ENCODE peak calls at places on chromosomes 7 and 10, in six cellular contexts. One of them, this sample, is unnamed.

GRCh38 chr7:127792528-127793342 is 140.7 kb downstream of the SND1 start:
- DNase-seq in NCI-H187: no peak
- DNase-seq in tibial artery: no peak
- DNase-seq in Right ventricle myocardium superior: no peak
- DNase-seq in left cardiac atrium: no peak
- DNase-seq in MV-4-11: no peak
- DNase-seq in this sample: peak

GRCh38 chr7:55132890-55133551 is 114.2 kb downstream of the EGFR start:
- DNase-seq in tibial artery: peak
- DNase-seq in MV-4-11: peak
- DNase-seq in Right ventricle myocardium superior: no peak
- DNase-seq in NCI-H187: no peak
- DNase-seq in left cardiac atrium: no peak
- DNase-seq in this sample: no peak

GRCh38 chr7:117322741-117323584 is at the start of gene WNT2:
- DNase-seq in Right ventricle myocardium superior: peak
- DNase-seq in NCI-H187: no peak
- DNase-seq in tibial artery: no peak
- DNase-seq in left cardiac atrium: no peak
- DNase-seq in MV-4-11: no peak
- DNase-seq in this sample: no peak

GRCh38 chr10:69576334-69577011 is 3.3 kb upstream of the NEUROG3 start:
- DNase-seq in tibial artery: no peak
- DNase-seq in left cardiac atrium: no peak
- DNase-seq in Right ventricle myocardium superior: no peak
- DNase-seq in NCI-H187: no peak
- DNase-seq in MV-4-11: no peak
- DNase-seq in this sample: no peak

GRCh38 chr10:99667108-99667751 is 7.9 kb downstream of the ENTPD7 start:
- DNase-seq in left cardiac atrium: no peak
- DNase-seq in Right ventricle myocardium superior: no peak
- DNase-seq in MV-4-11: no peak
- DNase-seq in NCI-H187: no peak
- DNase-seq in tibial artery: no peak
- DNase-seq in this sample: no peak

GRCh38 chr7:80181411-80181810 is 46.8 kb downstream of the GNAI1 start:
- DNase-seq in NCI-H187: no peak
- DNase-seq in Right ventricle myocardium superior: no peak
- DNase-seq in left cardiac atrium: no peak
- DNase-seq in MV-4-11: no peak
- DNase-seq in tibial artery: no peak
- DNase-seq in this sample: no peak

GRCh38 chr10:48448796-48449195 is 142.3 kb downstream of the MAPK8 start:
- DNase-seq in left cardiac atrium: no peak
- DNase-seq in Right ventricle myocardium superior: no peak
- DNase-seq in NCI-H187: no peak
- DNase-seq in MV-4-11: no peak
- DNase-seq in tibial artery: peak
- DNase-seq in this sample: no peak

GRCh38 chr7:5625938-5626337 is 155.5 kb downstream of the RNF216 start:
- DNase-seq in left cardiac atrium: no peak
- DNase-seq in NCI-H187: no peak
- DNase-seq in tibial artery: no peak
- DNase-seq in MV-4-11: peak
- DNase-seq in Right ventricle myocardium superior: peak
- DNase-seq in this sample: no peak

GRCh38 chr10:1215862-1216575 is 159.8 kb downstream of the WDR37 start:
- DNase-seq in tibial artery: no peak
- DNase-seq in left cardiac atrium: no peak
- DNase-seq in Right ventricle myocardium superior: no peak
- DNase-seq in MV-4-11: no peak
- DNase-seq in NCI-H187: no peak
- DNase-seq in this sample: no peak

GRCh38 chr7:31100445-31100844 is 48.3 kb downstream of the ADCYAP1R1 start:
- DNase-seq in tibial artery: no peak
- DNase-seq in Right ventricle myocardium superior: no peak
- DNase-seq in left cardiac atrium: no peak
- DNase-seq in MV-4-11: no peak
- DNase-seq in NCI-H187: no peak
- DNase-seq in this sample: no peak

GRCh38 chr7:111895049-111895448 is 311.1 kb downstream of the DOCK4 start:
- DNase-seq in NCI-H187: no peak
- DNase-seq in MV-4-11: no peak
- DNase-seq in tibial artery: no peak
- DNase-seq in Right ventricle myocardium superior: no peak
- DNase-seq in left cardiac atrium: no peak
- DNase-seq in this sample: no peak

GRCh38 chr10:107834706-107835105 is 670.2 kb upstream of the SORCS1 start:
- DNase-seq in MV-4-11: no peak
- DNase-seq in left cardiac atrium: no peak
- DNase-seq in NCI-H187: no peak
- DNase-seq in Right ventricle myocardium superior: no peak
- DNase-seq in tibial artery: no peak
- DNase-seq in this sample: no peak

GRCh38 chr10:11685787-11686218 is 56.4 kb upstream of the ECHDC3 start:
- DNase-seq in Right ventricle myocardium superior: peak
- DNase-seq in tibial artery: peak
- DNase-seq in NCI-H187: no peak
- DNase-seq in MV-4-11: peak
- DNase-seq in left cardiac atrium: peak
- DNase-seq in this sample: peak

GRCh38 chr10:24479806-24480205 is 243.9 kb downstream of the ARHGAP21 start:
- DNase-seq in MV-4-11: no peak
- DNase-seq in left cardiac atrium: no peak
- DNase-seq in NCI-H187: no peak
- DNase-seq in Right ventricle myocardium superior: no peak
- DNase-seq in tibial artery: no peak
- DNase-seq in this sample: no peak

GRCh38 chr7:229184-229964 is 37.0 kb downstream of the FAM20C start:
- DNase-seq in MV-4-11: no peak
- DNase-seq in Right ventricle myocardium superior: peak
- DNase-seq in tibial artery: peak
- DNase-seq in NCI-H187: no peak
- DNase-seq in left cardiac atrium: peak
- DNase-seq in this sample: no peak

This sample was measured in AML-193.